ENCODE peak calls at places on chromosomes 13 and 19, in nine cellular contexts. Z, I, J, Q, B, A, G, Y and D are unnamed samples.

GRCh38 chr13:111658150-111659100 is 338.0 kb downstream of the TEX29 start:
- DNase-seq in A (peak), J (no peak), I (no peak), Z (no peak), G (no peak), Q (no peak), B (no peak), Y (no peak), D (no peak)

GRCh38 chr13:25375727-25376358 is 4.1 kb downstream of the ATP8A2 start:
- DNase-seq in Z (peak), I (no peak), J (no peak), B (no peak), A (peak), Y (peak), Q (no peak), G (peak), D (peak)

GRCh38 chr19:47447470-47448359 is 24.0 kb downstream of the SLC8A2 start:
- DNase-seq in Z (peak), I (no peak), B (peak), Y (peak), J (no peak), A (peak), Q (no peak), G (no peak), D (peak)

GRCh38 chr19:17996826-17997316 is 11.1 kb upstream of the ARRDC2 start:
- DNase-seq in Y (peak), B (peak), I (peak), Z (peak), Q (no peak), J (no peak), A (peak), G (peak), D (peak)

GRCh38 chr13:40125336-40125735 is 469.9 kb downstream of the COG6 start:
- DNase-seq in A (no peak), J (no peak), I (no peak), Y (no peak), G (no peak), Q (no peak), Z (no peak), B (no peak), D (no peak)

GRCh38 chr13:40206241-40207109 is 460.0 kb downstream of the FOXO1 start:
- DNase-seq in Z (peak), Q (peak), I (no peak), Y (peak), A (no peak), B (no peak), J (no peak), G (peak), D (no peak)

GRCh38 chr19:7293795-7294570 is at the start of gene INSR:
- DNase-seq in B (peak), Z (peak), A (peak), I (peak), J (peak), Q (peak), G (peak), Y (peak), D (peak)

GRCh38 chr13:46668906-46669525 is 116.0 kb downstream of the LRCH1 start:
- DNase-seq in A (no peak), G (no peak), Y (no peak), J (no peak), Q (no peak), I (no peak), Z (no peak), B (no peak), D (no peak)

GRCh38 chr19:57708641-57709354 is at the start of gene ZNF154:
- DNase-seq in G (peak), A (peak), I (peak), Z (peak), B (peak), Y (peak), J (no peak), Q (no peak), D (peak)